ENCODE peak calls at places on chromosomes 13 and 19, in four cellular contexts. V, U, P and M are unnamed samples.

GRCh38 chr19:34976611-34977010 is 12.6 kb upstream of the ZNF792 start:
- DNase-seq in U (no peak), V (no peak), P (no peak), M (no peak)

GRCh38 chr13:44726214-44726613 is 150.1 kb upstream of the TSC22D1 start:
- DNase-seq in U (peak), V (no peak), P (peak), M (no peak)

GRCh38 chr13:28830580-28830979 is 10.4 kb downstream of the MTUS2 start:
- DNase-seq in P (no peak), V (no peak), U (no peak), M (no peak)

GRCh38 chr13:110232756-110233155 is 74.2 kb downstream of the COL4A1 start:
- DNase-seq in V (no peak), U (no peak), P (peak), M (no peak)

GRCh38 chr13:85549819-85550218 is 249.4 kb downstream of the SLITRK6 start:
- DNase-seq in P (no peak), V (no peak), U (no peak), M (no peak)

GRCh38 chr19:6198896-6199239 is 63.4 kb downstream of the ACSBG2 start:
- DNase-seq in V (no peak), U (no peak), P (no peak), M (no peak)

GRCh38 chr19:13096968-13097330 is 5.7 kb downstream of the LYL1 start:
- DNase-seq in V (no peak), U (no peak), P (no peak), M (no peak)

GRCh38 chr19:46601318-46602224 is at the start of gene CALM3:
- DNase-seq in U (no peak), V (no peak), P (no peak), M (no peak)

GRCh38 chr13:30034448-30034795 is 184.0 kb upstream of the UBL3 start:
- DNase-seq in P (peak), V (no peak), U (no peak), M (no peak)

GRCh38 chr19:16293133-16294085 is 31.2 kb upstream of the KLF2 start:
- DNase-seq in V (no peak), P (peak), U (peak), M (peak)

GRCh38 chr13:44064376-44064775 is 184.7 kb downstream of the LACC1 start:
- DNase-seq in U (no peak), V (no peak), P (peak), M (no peak)

GRCh38 chr13:29556742-29557141 is 38.7 kb downstream of the SLC7A1 start:
- DNase-seq in V (no peak), U (no peak), P (no peak), M (no peak)

GRCh38 chr19:6674868-6675305 is 4.9 kb upstream of the TNFSF14 start:
- DNase-seq in V (peak), U (peak), P (peak), M (peak)

GRCh38 chr19:52735734-52736133 is 890 bp upstream of the ZNF611 start:
- DNase-seq in U (no peak), V (peak), P (no peak), M (peak)

GRCh38 chr19:8973501-8974091 is 36.6 kb downstream of the MUC16 start:
- DNase-seq in V (peak), U (peak), P (no peak), M (no peak)

GRCh38 chr19:52297601-52298358 is 811 bp downstream of the ZNF480 start:
- DNase-seq in P (no peak), U (no peak), V (no peak), M (no peak)

GRCh38 chr13:77784531-77784930 is 87.0 kb downstream of the SLAIN1 start:
- DNase-seq in U (no peak), V (no peak), P (no peak), M (no peak)

GRCh38 chr13:114027046-114027760 is 53.3 kb upstream of the C13orf46 start:
- DNase-seq in P (peak), U (no peak), V (no peak), M (peak)

GRCh38 chr19:5995606-5996005 is 17.7 kb upstream of the RANBP3 start:
- DNase-seq in P (no peak), V (no peak), U (no peak), M (no peak)

GRCh38 chr19:19083413-19084178 is 19.8 kb downstream of the SLC25A42 start:
- DNase-seq in U (no peak), V (no peak), P (no peak), M (no peak)